ENCODE peak calls at places on chromosomes 1 and 21, in four cellular contexts. D is left ventricle myocardium inferior, Y is tibial nerve, E is right cardiac atrium. T is an unnamed sample.

GRCh38 chr1:222454782-222455181 is 93.1 kb downstream of the HHIPL2 start:
- DNase-seq in E (peak; percentile 62), Y (no peak), D (peak; percentile 25), T (peak; percentile 21)

GRCh38 chr1:52345252-52345651 is 20.8 kb downstream of the CC2D1B start:
- DNase-seq in Y (no peak), E (no peak), D (no peak), T (no peak)

GRCh38 chr1:76425843-76426145 is 351.2 kb downstream of the ST6GALNAC3 start:
- DNase-seq in D (no peak), E (no peak), Y (no peak), T (no peak)

GRCh38 chr1:112888630-112889029 is 67.4 kb downstream of the SLC16A1 start:
- DNase-seq in E (no peak), Y (no peak), D (no peak), T (no peak)

GRCh38 chr1:59331686-59332085 is 34.8 kb downstream of the FGGY start:
- DNase-seq in D (no peak), Y (no peak), E (no peak), T (no peak)

GRCh38 chr1:42403880-42404400 is 23.3 kb downstream of the RIMKLA start:
- DNase-seq in Y (no peak), E (no peak), D (no peak), T (no peak)

GRCh38 chr1:158060001-158060400 is 66.6 kb downstream of the KIRREL1 start:
- DNase-seq in D (no peak), Y (no peak), E (no peak), T (no peak)

GRCh38 chr1:21232044-21232443 is 55.3 kb upstream of the EIF4G3 start:
- DNase-seq in Y (no peak), D (no peak), E (peak; percentile 26), T (peak; percentile 32)

GRCh38 chr1:210617306-210617705 is 288.6 kb downstream of the HHAT start:
- DNase-seq in Y (no peak), E (no peak), D (no peak), T (no peak)

GRCh38 chr1:79042539-79042938 is 36.0 kb upstream of the ADGRL4 start:
- DNase-seq in D (no peak), Y (no peak), E (no peak), T (no peak)

GRCh38 chr1:24299901-24300300 is 19.3 kb upstream of the GRHL3 start:
- DNase-seq in E (no peak), D (no peak), Y (no peak), T (no peak)

GRCh38 chr1:4971666-4972065 is 317.3 kb downstream of the AJAP1 start:
- DNase-seq in D (no peak), Y (no peak), E (no peak), T (no peak)

GRCh38 chr1:43799656-43800629 is 92.6 kb downstream of the ST3GAL3 start:
- DNase-seq in Y (no peak), E (no peak), D (no peak), T (no peak)

GRCh38 chr21:32764186-32764585 is 7.4 kb downstream of the PAXBP1 start:
- DNase-seq in Y (no peak), E (no peak), D (no peak), T (no peak)

GRCh38 chr1:96710708-96711477 is 10.7 kb upstream of the PTBP2 start:
- DNase-seq in D (no peak), Y (no peak), E (no peak), T (no peak)

GRCh38 chr1:230090194-230090711 is 23.2 kb downstream of the GALNT2 start:
- DNase-seq in Y (no peak), E (no peak), D (no peak), T (no peak)

GRCh38 chr21:37502947-37503346 is 136.4 kb downstream of the DYRK1A start:
- DNase-seq in E (no peak), D (no peak), Y (no peak), T (no peak)

GRCh38 chr1:25047506-25048240 is 117.6 kb upstream of the RUNX3 start:
- DNase-seq in D (no peak), E (no peak), Y (no peak), T (no peak)

GRCh38 chr1:40742363-40743061 is 41.1 kb upstream of the KCNQ4 start:
- DNase-seq in E (no peak), Y (no peak), D (no peak), T (no peak)

GRCh38 chr1:94994805-94995204 is 67.9 kb upstream of the CNN3 start:
- DNase-seq in Y (no peak), D (no peak), E (no peak), T (no peak)

GRCh38 chr1:210170220-210170619 is 62.4 kb upstream of the SERTAD4 start:
- DNase-seq in D (no peak), Y (no peak), E (no peak), T (no peak)

GRCh38 chr1:46543382-46543760 is 8.1 kb downstream of the KNCN start:
- DNase-seq in Y (no peak), E (no peak), D (no peak), T (no peak)

GRCh38 chr1:116950497-116951174 is 40.9 kb downstream of the PTGFRN start:
- DNase-seq in D (no peak), E (no peak), Y (no peak), T (no peak)
- H3K4me3 ChIP-seq in D (peak overlapping the region; percentile 37), E (no peak overlapping the region), Y (no peak overlapping the region), T (no peak overlapping the region)

GRCh38 chr1:155251566-155251965 is 3.7 kb downstream of the ENTREP3 start:
- DNase-seq in E (no peak), D (no peak), Y (no peak), T (no peak)

GRCh38 chr1:155254228-155254713 is 1.0 kb downstream of the ENTREP3 start:
- DNase-seq in D (no peak), E (peak; percentile 57), Y (no peak), T (no peak)

GRCh38 chr1:155254714-155255242 is 505 bp downstream of the ENTREP3 start:
- DNase-seq in Y (no peak), D (no peak), E (no peak), T (peak; percentile 23)

GRCh38 chr1:155253797-155254196 is 1.5 kb downstream of the ENTREP3 start:
- DNase-seq in Y (no peak), D (no peak), E (no peak), T (no peak)

DNA sequence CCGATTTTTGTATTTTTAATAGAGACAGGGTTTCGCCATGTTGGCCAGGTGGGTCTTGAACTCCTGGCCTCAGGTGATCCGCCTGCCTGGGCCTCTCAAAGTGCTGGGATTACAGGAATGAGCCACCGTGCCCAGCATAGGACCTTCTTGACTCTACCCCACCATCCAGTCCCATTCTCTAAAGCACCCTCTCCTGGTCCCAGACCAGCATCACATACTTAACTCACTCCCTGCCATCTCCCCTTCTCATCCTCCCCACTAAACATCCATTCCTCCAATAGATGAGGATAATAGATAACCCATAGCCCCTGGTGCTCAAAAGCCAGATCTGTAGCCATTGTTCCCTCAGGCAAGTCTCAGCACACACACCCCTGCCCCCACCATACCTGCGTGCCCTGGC is 2.1 kb downstream of the ENTREP3 start:
- DNase-seq in Y (no peak), E (no peak), D (no peak), T (no peak)
- H3K4me3 ChIP-seq in Y (no peak overlapping the region), E (no peak overlapping the region), D (no peak overlapping the region), T (no peak overlapping the region)

DNA sequence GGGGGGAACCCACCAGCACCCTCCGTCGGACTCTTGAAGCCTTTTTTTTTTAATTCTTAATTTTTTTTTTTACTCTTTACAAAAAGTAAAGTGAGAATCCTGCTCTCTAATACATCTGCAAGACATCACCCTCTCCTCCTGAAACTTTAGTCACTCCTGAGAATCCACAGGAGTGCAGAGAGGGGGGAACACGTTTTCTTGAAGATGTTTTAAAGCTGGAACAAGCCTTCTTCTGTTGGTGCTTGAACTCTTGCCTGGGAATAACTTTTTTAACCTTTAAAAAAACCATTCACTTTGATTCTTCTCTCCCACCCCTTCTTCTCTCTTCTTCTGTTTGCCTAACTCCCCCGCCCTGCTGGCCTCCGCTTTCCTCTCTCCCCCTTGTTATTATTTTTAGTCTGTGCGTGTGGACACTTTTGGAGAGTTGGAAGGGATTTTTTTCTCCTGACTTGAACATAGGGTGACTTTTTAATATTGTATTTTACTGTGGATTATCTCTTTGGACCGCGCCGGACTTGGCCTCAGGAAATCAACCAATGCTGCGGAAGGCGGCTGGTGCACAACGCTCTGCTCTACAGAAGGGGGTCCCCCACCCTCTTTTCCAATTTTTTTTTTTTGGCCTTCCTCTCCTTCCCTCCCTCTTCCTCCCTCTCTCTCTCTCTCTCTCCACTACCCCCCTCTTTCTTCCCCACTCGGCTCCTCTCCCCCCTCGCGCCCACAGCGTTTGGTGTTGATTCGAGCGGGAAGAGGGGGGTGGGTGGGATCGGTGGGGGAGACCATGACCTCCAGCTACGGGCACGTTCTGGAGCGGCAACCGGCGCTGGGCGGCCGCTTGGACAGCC is at the start of gene PRRX1:
- DNase-seq in E (peak; percentile 59), Y (no peak), D (no peak), T (peak; percentile 25)
- H3K4me3 ChIP-seq in E (peak within 1 kb of the TSS; percentile 76), Y (peak within 1 kb of the TSS; percentile 67), D (peak within 1 kb of the TSS; percentile 82), T (peak within 1 kb of the TSS; percentile 93)

DNA sequence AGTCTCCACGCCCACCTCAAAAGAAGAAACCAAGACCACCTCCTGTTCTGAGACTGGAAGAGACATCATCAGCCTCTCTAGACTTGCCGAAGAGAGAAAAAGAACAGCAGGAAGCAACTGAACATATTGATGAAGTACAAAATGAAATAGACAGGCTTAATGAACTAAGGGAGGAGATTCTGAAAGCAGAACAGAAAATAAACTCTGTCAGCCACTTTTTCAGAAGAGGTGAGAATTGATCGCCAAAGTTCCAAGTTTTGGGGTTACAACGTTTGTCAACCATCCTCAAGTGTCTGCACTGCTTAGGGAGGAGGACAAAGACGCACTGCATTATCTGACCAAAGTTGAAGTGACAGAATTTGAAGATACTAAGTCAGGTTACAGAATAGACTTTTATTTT is 45.6 kb downstream of the ABL2 start:
- DNase-seq in E (no peak), Y (no peak), D (no peak), T (no peak)
- H3K4me3 ChIP-seq in E (no peak overlapping the region), Y (no peak overlapping the region), D (no peak overlapping the region), T (no peak overlapping the region)

GRCh38 chr1:57736940-57737339 is 313.1 kb upstream of the DAB1 start:
- DNase-seq in E (no peak), Y (no peak), D (no peak), T (no peak)
- H3K4me3 ChIP-seq in E (no peak overlapping the region), Y (no peak overlapping the region), D (no peak overlapping the region), T (no peak overlapping the region)

GRCh38 chr1:162023181-162023546 is 505 bp downstream of the OLFML2B start:
- DNase-seq in D (no peak), E (no peak), Y (no peak), T (no peak)
- H3K4me3 ChIP-seq in D (peak overlapping the region; percentile 74), E (peak overlapping the region; percentile 81), Y (peak overlapping the region; percentile 70), T (peak overlapping the region; percentile 59)